ENCODE peak calls at places on chromosomes 2 and 18, in seven cellular contexts. V is heart left ventricle, B is RWPE2, W is heart right ventricle, Y is A549, K is upper lobe of right lung, C is right lobe of liver. Z is an unnamed sample.

GRCh38 chr18:47397671-47398319 is 146.3 kb upstream of the SKOR2 start:
- ATAC-seq in V (no peak), B (no peak), W (no peak), Y (no peak), K (no peak), C (peak; percentile 23), Z (no peak)

GRCh38 chr2:74079522-74080341 is 68.0 kb downstream of the BOLA3 start:
- ATAC-seq in V (no peak), B (no peak), W (no peak), Y (no peak), K (peak; percentile 68), C (peak; percentile 56), Z (peak; percentile 44)

GRCh38 chr18:23856466-23857175 is 157.9 kb upstream of the TTC39C start:
- ATAC-seq in V (no peak), B (peak; percentile 28), W (no peak), Y (no peak), K (no peak), C (no peak), Z (no peak)

GRCh38 chr2:238988105-238988504 is 140.2 kb downstream of the TWIST2 start:
- ATAC-seq in V (no peak), B (no peak), W (no peak), Y (no peak), K (no peak), C (no peak), Z (no peak)

GRCh38 chr2:169107645-169108044 is 38.3 kb downstream of the DHRS9 start:
- ATAC-seq in V (no peak), B (no peak), W (no peak), Y (no peak), K (peak; percentile 17), C (peak; percentile 39), Z (no peak)

GRCh38 chr2:85865539-85866164 is 23.1 kb downstream of the ST3GAL5 start:
- ATAC-seq in V (peak; percentile 10), B (no peak), W (no peak), Y (no peak), K (peak; percentile 28), C (no peak), Z (no peak)

GRCh38 chr2:236551843-236552542 is 17.6 kb upstream of the ACKR3 start:
- ATAC-seq in V (no peak), B (no peak), W (no peak), Y (no peak), K (no peak), C (no peak), Z (no peak)

GRCh38 chr2:120867290-120868231 is 131.9 kb downstream of the GLI2 start:
- ATAC-seq in V (peak; percentile 90), B (peak; percentile 90), W (peak; percentile 88), Y (peak; percentile 82), K (peak; percentile 82), C (peak; percentile 61), Z (peak; percentile 89)

GRCh38 chr2:181900007-181900651 is 8.6 kb downstream of the ITPRID2 start:
- ATAC-seq in V (no peak), B (no peak), W (no peak), Y (no peak), K (peak; percentile 31), C (no peak), Z (no peak)

GRCh38 chr2:39368846-39369245 is 68.2 kb downstream of the MAP4K3 start:
- ATAC-seq in V (no peak), B (no peak), W (no peak), Y (peak; percentile 68), K (no peak), C (no peak), Z (no peak)

GRCh38 chr2:224220581-224221255 is 181.2 kb downstream of the FAM124B start:
- ATAC-seq in V (no peak), B (no peak), W (no peak), Y (peak; percentile 53), K (no peak), C (no peak), Z (no peak)

DNA sequence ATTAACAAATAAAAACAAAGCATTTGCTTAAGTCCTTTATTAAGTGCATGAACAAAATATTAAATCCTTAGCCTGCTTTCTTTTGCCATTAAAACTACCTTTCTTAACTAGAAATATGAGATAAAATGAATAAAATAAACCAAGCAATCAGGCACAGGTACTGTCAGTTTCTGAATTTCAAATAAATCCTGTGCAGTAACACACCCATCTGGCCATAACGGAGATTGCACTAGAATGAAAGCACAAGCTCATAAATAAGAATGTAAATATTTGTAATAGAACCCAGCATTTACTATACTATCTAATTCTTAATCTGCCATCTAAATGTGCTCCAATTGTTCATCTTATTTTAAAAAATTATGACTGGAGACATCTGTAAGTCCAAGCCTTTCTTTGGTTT is 31.9 kb downstream of the PRKRA start:
- ATAC-seq in V (no peak), B (no peak), W (no peak), Y (no peak), K (no peak), C (no peak), Z (no peak)
- TF ChIP-seq CTCF in V (no peak), B (peak; percentile 44), W (peak; percentile 9), Y (peak; percentile 44), K (no peak), C (peak; percentile 33), Z (no peak)

DNA sequence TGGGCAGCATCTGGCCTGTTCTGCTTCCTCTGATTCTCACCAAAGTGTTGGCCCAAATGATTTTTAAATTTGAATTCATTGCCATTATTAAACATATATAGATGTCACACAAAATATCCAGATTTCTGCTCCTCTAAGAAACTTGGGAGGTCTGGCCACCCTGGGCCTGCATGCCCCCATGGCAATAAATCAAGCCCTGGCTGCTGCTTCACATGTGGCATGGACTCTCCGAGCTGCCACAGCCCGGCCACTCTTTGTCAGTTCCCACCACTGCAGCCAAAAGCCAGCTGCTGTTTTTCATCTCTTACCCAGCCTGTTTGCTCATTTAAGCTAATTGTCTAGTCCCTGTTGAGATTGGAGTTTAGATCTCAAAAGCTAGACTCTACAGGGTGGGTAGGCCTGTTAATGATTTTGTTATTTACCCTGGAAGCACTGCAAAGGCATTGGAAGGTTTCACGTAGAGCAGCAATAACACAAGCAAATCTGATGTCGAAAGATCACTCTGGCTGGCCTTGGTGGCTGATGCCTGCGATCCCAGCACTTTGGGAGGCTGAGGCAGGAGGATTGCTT is 20.9 kb upstream of the ANXA4 start:
- ATAC-seq in V (no peak), B (no peak), W (no peak), Y (no peak), K (no peak), C (peak; percentile 28), Z (no peak)
- TF ChIP-seq CTCF in V (no peak), B (no peak), W (no peak), Y (no peak), K (no peak), C (no peak), Z (no peak)

DNA sequence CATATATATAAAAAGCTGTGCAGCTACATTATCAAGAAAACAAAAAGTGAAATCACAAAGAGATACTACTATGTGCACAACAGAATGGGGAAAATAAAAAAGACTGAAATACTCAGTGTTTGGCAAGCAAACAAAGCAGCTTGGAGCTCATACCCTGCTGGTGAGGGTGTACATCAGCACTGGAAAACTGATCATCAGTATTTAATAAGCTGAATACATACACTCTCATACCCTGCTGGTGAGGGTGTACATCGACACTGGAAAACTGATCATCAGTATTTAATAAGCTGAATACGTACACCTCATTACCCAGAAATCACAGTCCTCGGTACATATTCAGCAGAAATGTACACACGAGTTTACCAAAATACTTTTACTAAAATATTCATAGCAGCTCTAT is 220.8 kb downstream of the SPP2 start:
- ATAC-seq in V (no peak), B (no peak), W (no peak), Y (peak; percentile 70), K (no peak), C (no peak), Z (no peak)
- TF ChIP-seq CTCF in V (no peak), B (no peak), W (no peak), Y (no peak), K (no peak), C (no peak), Z (no peak)

DNA sequence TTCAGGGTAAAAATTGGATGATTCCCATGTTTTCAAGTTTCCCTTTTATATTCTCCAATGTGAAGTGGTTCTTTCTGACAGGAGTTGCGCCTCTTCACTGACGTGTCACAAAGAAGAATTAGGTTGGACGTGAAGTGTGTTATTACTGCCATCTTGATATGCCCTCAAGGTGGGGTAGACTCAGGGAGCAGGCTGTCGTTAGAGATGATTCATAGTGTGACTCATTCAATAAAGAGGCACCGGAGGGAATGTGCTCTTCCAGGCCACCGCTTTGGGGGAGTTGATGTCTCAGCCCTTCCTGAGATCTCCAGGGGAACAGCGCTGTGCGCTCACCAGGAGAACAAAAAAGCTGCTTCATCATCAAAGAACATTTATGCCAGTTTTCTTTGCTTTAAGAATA is 3.6 kb upstream of the DGKD start:
- ATAC-seq in V (peak; percentile 47), B (peak; percentile 93), W (no peak), Y (peak; percentile 94), K (no peak), C (no peak), Z (no peak)
- TF ChIP-seq CTCF in V (no peak), B (peak; percentile 26), W (no peak), Y (no peak), K (no peak), C (no peak), Z (no peak)

DNA sequence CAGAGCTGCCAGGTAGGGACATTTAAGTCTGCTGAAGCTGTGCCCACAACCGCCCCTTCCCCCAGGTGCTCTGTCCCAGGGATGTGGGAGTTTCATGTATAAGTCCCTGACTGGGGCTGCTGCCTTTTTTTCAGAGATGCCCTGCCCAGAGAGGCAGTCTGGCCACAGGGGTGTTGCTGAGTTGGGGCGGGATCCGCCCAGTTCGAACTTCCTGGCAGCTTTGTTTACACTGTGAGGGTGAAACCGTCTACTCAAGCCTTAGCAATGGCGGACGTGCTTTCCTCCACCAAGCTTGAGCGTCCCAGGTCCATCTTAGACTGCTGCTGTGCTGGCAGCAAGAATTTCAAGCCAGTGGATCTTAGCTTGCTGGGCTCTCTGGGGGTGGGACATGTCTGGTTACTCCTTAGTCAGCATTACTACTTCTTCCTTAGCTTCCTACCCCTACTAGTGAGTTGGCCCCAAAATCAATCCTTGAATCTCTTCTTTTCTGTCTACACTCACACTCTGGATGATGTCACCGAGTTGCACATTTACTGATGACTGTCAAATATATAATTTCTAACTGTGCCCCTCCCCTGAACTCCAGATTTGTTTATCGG is 31.8 kb upstream of the FSHR start:
- ATAC-seq in V (no peak), B (no peak), W (no peak), Y (no peak), K (no peak), C (no peak), Z (no peak)
- TF ChIP-seq CTCF in V (no peak), B (no peak), W (no peak), Y (no peak), K (no peak), C (no peak), Z (no peak)

GRCh38 chr2:241882090-241882625 is 12.6 kb downstream of the RTP5 start:
- ATAC-seq in V (peak; percentile 39), B (peak; percentile 9), W (peak; percentile 19), Y (no peak), K (peak; percentile 0), C (peak; percentile 51), Z (peak; percentile 41)
- TF ChIP-seq CTCF in V (no peak), B (no peak), W (no peak), Y (no peak), K (no peak), C (peak; percentile 13), Z (peak; percentile 11)

GRCh38 chr2:111225871-111226270 is 105.2 kb downstream of the BCL2L11 start:
- ATAC-seq in V (no peak), B (no peak), W (no peak), Y (no peak), K (peak; percentile 56), C (no peak), Z (no peak)
- TF ChIP-seq CTCF in V (no peak), B (no peak), W (no peak), Y (no peak), K (no peak), C (no peak), Z (no peak)

GRCh38 chr18:33210575-33211189 is 229.8 kb downstream of the CCDC178 start:
- ATAC-seq in V (no peak), B (peak; percentile 45), W (no peak), Y (peak; percentile 40), K (no peak), C (peak; percentile 69), Z (no peak)
- TF ChIP-seq CTCF in V (peak; percentile 46), B (peak; percentile 66), W (peak; percentile 37), Y (peak; percentile 32), K (peak; percentile 48), C (peak; percentile 64), Z (peak; percentile 30)

Z was measured in gastroesophageal sphincter.